ENCODE peak calls at places on chromosome 19, in seven cellular contexts. One of them, this sample, is unnamed.

GRCh38 chr19:32287086-32287485 is 58.3 kb upstream of the ZNF507 start:
- DNase-seq in WTC11: no peak
- DNase-seq in Right ventricle myocardium superior: no peak
- DNase-seq in H54: no peak
- DNase-seq in NCI-H774: no peak
- DNase-seq in activated CD8-positive, alpha-beta memory T cell treated with anti-CD3 and anti-CD28 coated beads for 4 hours: no peak
- DNase-seq in cardiac fibroblast: peak
- DNase-seq in this sample: no peak

GRCh38 chr19:3324405-3324856 is 42.0 kb upstream of the NFIC start:
- DNase-seq in WTC11: peak
- DNase-seq in Right ventricle myocardium superior: peak
- DNase-seq in H54: no peak
- DNase-seq in NCI-H774: peak
- DNase-seq in activated CD8-positive, alpha-beta memory T cell treated with anti-CD3 and anti-CD28 coated beads for 4 hours: peak
- DNase-seq in cardiac fibroblast: peak
- DNase-seq in this sample: peak

GRCh38 chr19:35436477-35437141 is 11.4 kb upstream of the FFAR2 start:
- DNase-seq in WTC11: no peak
- DNase-seq in Right ventricle myocardium superior: no peak
- DNase-seq in H54: peak
- DNase-seq in NCI-H774: no peak
- DNase-seq in activated CD8-positive, alpha-beta memory T cell treated with anti-CD3 and anti-CD28 coated beads for 4 hours: peak
- DNase-seq in cardiac fibroblast: peak
- DNase-seq in this sample: no peak

GRCh38 chr19:16051254-16052025 is 24.9 kb upstream of the TPM4 start:
- DNase-seq in WTC11: no peak
- DNase-seq in Right ventricle myocardium superior: no peak
- DNase-seq in H54: no peak
- DNase-seq in NCI-H774: no peak
- DNase-seq in activated CD8-positive, alpha-beta memory T cell treated with anti-CD3 and anti-CD28 coated beads for 4 hours: peak
- DNase-seq in cardiac fibroblast: peak
- DNase-seq in this sample: no peak

GRCh38 chr19:1035998-1036621 is 3.8 kb upstream of the ABCA7 start:
- DNase-seq in WTC11: peak
- DNase-seq in Right ventricle myocardium superior: no peak
- DNase-seq in H54: no peak
- DNase-seq in NCI-H774: no peak
- DNase-seq in activated CD8-positive, alpha-beta memory T cell treated with anti-CD3 and anti-CD28 coated beads for 4 hours: no peak
- DNase-seq in cardiac fibroblast: no peak
- DNase-seq in this sample: no peak

GRCh38 chr19:4717191-4717965 is 6.3 kb downstream of the DPP9 start:
- DNase-seq in WTC11: no peak
- DNase-seq in Right ventricle myocardium superior: no peak
- DNase-seq in H54: no peak
- DNase-seq in NCI-H774: no peak
- DNase-seq in activated CD8-positive, alpha-beta memory T cell treated with anti-CD3 and anti-CD28 coated beads for 4 hours: no peak
- DNase-seq in cardiac fibroblast: peak
- DNase-seq in this sample: no peak

GRCh38 chr19:45999653-46000121 is 4.4 kb downstream of the CCDC61 start:
- DNase-seq in WTC11: peak
- DNase-seq in Right ventricle myocardium superior: peak
- DNase-seq in H54: no peak
- DNase-seq in NCI-H774: peak
- DNase-seq in activated CD8-positive, alpha-beta memory T cell treated with anti-CD3 and anti-CD28 coated beads for 4 hours: no peak
- DNase-seq in cardiac fibroblast: peak
- DNase-seq in this sample: no peak

GRCh38 chr19:56321254-56321980 is 6.8 kb upstream of the ZSCAN5A start:
- DNase-seq in WTC11: no peak
- DNase-seq in Right ventricle myocardium superior: no peak
- DNase-seq in H54: no peak
- DNase-seq in NCI-H774: no peak
- DNase-seq in activated CD8-positive, alpha-beta memory T cell treated with anti-CD3 and anti-CD28 coated beads for 4 hours: no peak
- DNase-seq in cardiac fibroblast: no peak
- DNase-seq in this sample: no peak

GRCh38 chr19:49553451-49554271 is 25.9 kb downstream of the RCN3 start:
- DNase-seq in WTC11: no peak
- DNase-seq in Right ventricle myocardium superior: no peak
- DNase-seq in H54: peak
- DNase-seq in NCI-H774: no peak
- DNase-seq in activated CD8-positive, alpha-beta memory T cell treated with anti-CD3 and anti-CD28 coated beads for 4 hours: no peak
- DNase-seq in cardiac fibroblast: peak
- DNase-seq in this sample: no peak

GRCh38 chr19:4014541-4015491 is 7.3 kb downstream of the PIAS4 start:
- DNase-seq in WTC11: peak
- DNase-seq in Right ventricle myocardium superior: peak
- DNase-seq in H54: no peak
- DNase-seq in NCI-H774: no peak
- DNase-seq in activated CD8-positive, alpha-beta memory T cell treated with anti-CD3 and anti-CD28 coated beads for 4 hours: no peak
- DNase-seq in cardiac fibroblast: no peak
- DNase-seq in this sample: no peak

GRCh38 chr19:46000497-46001246 is 5.4 kb downstream of the CCDC61 start:
- DNase-seq in WTC11: peak
- DNase-seq in Right ventricle myocardium superior: no peak
- DNase-seq in H54: no peak
- DNase-seq in NCI-H774: peak
- DNase-seq in activated CD8-positive, alpha-beta memory T cell treated with anti-CD3 and anti-CD28 coated beads for 4 hours: peak
- DNase-seq in cardiac fibroblast: no peak
- DNase-seq in this sample: no peak

GRCh38 chr19:58558066-58558622 is at the start of gene UBE2M:
- DNase-seq in WTC11: peak
- DNase-seq in Right ventricle myocardium superior: peak
- DNase-seq in H54: no peak
- DNase-seq in NCI-H774: no peak
- DNase-seq in activated CD8-positive, alpha-beta memory T cell treated with anti-CD3 and anti-CD28 coated beads for 4 hours: no peak
- DNase-seq in cardiac fibroblast: peak
- DNase-seq in this sample: no peak

GRCh38 chr19:4991996-4992698 is 23.2 kb downstream of the KDM4B start:
- DNase-seq in WTC11: no peak
- DNase-seq in Right ventricle myocardium superior: no peak
- DNase-seq in H54: no peak
- DNase-seq in NCI-H774: no peak
- DNase-seq in activated CD8-positive, alpha-beta memory T cell treated with anti-CD3 and anti-CD28 coated beads for 4 hours: no peak
- DNase-seq in cardiac fibroblast: no peak
- DNase-seq in this sample: no peak

GRCh38 chr19:49801966-49802661 is 11.0 kb downstream of the FUZ start:
- DNase-seq in WTC11: peak
- DNase-seq in Right ventricle myocardium superior: peak
- DNase-seq in H54: no peak
- DNase-seq in NCI-H774: peak
- DNase-seq in activated CD8-positive, alpha-beta memory T cell treated with anti-CD3 and anti-CD28 coated beads for 4 hours: no peak
- DNase-seq in cardiac fibroblast: peak
- DNase-seq in this sample: peak

GRCh38 chr19:8935460-8935859 is 74.7 kb downstream of the MUC16 start:
- DNase-seq in WTC11: no peak
- DNase-seq in Right ventricle myocardium superior: no peak
- DNase-seq in H54: peak
- DNase-seq in NCI-H774: no peak
- DNase-seq in activated CD8-positive, alpha-beta memory T cell treated with anti-CD3 and anti-CD28 coated beads for 4 hours: no peak
- DNase-seq in cardiac fibroblast: peak
- DNase-seq in this sample: no peak

GRCh38 chr19:8233370-8233769 is 24.2 kb downstream of the CERS4 start:
- DNase-seq in WTC11: no peak
- DNase-seq in Right ventricle myocardium superior: no peak
- DNase-seq in H54: no peak
- DNase-seq in NCI-H774: no peak
- DNase-seq in activated CD8-positive, alpha-beta memory T cell treated with anti-CD3 and anti-CD28 coated beads for 4 hours: no peak
- DNase-seq in cardiac fibroblast: no peak
- DNase-seq in this sample: no peak

GRCh38 chr19:33963514-33963913 is 166.8 kb downstream of the KCTD15 start:
- DNase-seq in WTC11: no peak
- DNase-seq in Right ventricle myocardium superior: no peak
- DNase-seq in H54: no peak
- DNase-seq in NCI-H774: no peak
- DNase-seq in activated CD8-positive, alpha-beta memory T cell treated with anti-CD3 and anti-CD28 coated beads for 4 hours: no peak
- DNase-seq in cardiac fibroblast: no peak
- DNase-seq in this sample: no peak

GRCh38 chr19:3784607-3785463 is 1.3 kb downstream of the MATK start:
- DNase-seq in WTC11: no peak
- DNase-seq in Right ventricle myocardium superior: no peak
- DNase-seq in H54: peak
- DNase-seq in NCI-H774: no peak
- DNase-seq in activated CD8-positive, alpha-beta memory T cell treated with anti-CD3 and anti-CD28 coated beads for 4 hours: no peak
- DNase-seq in cardiac fibroblast: no peak
- DNase-seq in this sample: no peak

GRCh38 chr19:13762635-13763235 is 1.6 kb upstream of the MRI1 start:
- DNase-seq in WTC11: no peak
- DNase-seq in Right ventricle myocardium superior: no peak
- DNase-seq in H54: no peak
- DNase-seq in NCI-H774: no peak
- DNase-seq in activated CD8-positive, alpha-beta memory T cell treated with anti-CD3 and anti-CD28 coated beads for 4 hours: no peak
- DNase-seq in cardiac fibroblast: no peak
- DNase-seq in this sample: no peak

GRCh38 chr19:29467824-29468401 is 57.9 kb upstream of the VSTM2B start:
- DNase-seq in WTC11: peak
- DNase-seq in Right ventricle myocardium superior: no peak
- DNase-seq in H54: no peak
- DNase-seq in NCI-H774: no peak
- DNase-seq in activated CD8-positive, alpha-beta memory T cell treated with anti-CD3 and anti-CD28 coated beads for 4 hours: no peak
- DNase-seq in cardiac fibroblast: peak
- DNase-seq in this sample: no peak

GRCh38 chr19:38849147-38849745 is 540 bp downstream of the HNRNPL start:
- DNase-seq in WTC11: peak
- DNase-seq in Right ventricle myocardium superior: peak
- DNase-seq in H54: peak
- DNase-seq in NCI-H774: peak
- DNase-seq in activated CD8-positive, alpha-beta memory T cell treated with anti-CD3 and anti-CD28 coated beads for 4 hours: peak
- DNase-seq in cardiac fibroblast: peak
- DNase-seq in this sample: peak

GRCh38 chr19:21569497-21569870 is 64.1 kb downstream of the ZNF429 start:
- DNase-seq in WTC11: no peak
- DNase-seq in Right ventricle myocardium superior: peak
- DNase-seq in H54: no peak
- DNase-seq in NCI-H774: peak
- DNase-seq in activated CD8-positive, alpha-beta memory T cell treated with anti-CD3 and anti-CD28 coated beads for 4 hours: peak
- DNase-seq in cardiac fibroblast: peak
- DNase-seq in this sample: no peak

GRCh38 chr19:18416778-18417249 is 2.4 kb upstream of the SSBP4 start:
- DNase-seq in WTC11: peak
- DNase-seq in Right ventricle myocardium superior: peak
- DNase-seq in H54: no peak
- DNase-seq in NCI-H774: peak
- DNase-seq in activated CD8-positive, alpha-beta memory T cell treated with anti-CD3 and anti-CD28 coated beads for 4 hours: peak
- DNase-seq in cardiac fibroblast: peak
- DNase-seq in this sample: peak

GRCh38 chr19:17197666-17198065 is 17.5 kb upstream of the USE1 start:
- DNase-seq in WTC11: no peak
- DNase-seq in Right ventricle myocardium superior: no peak
- DNase-seq in H54: no peak
- DNase-seq in NCI-H774: no peak
- DNase-seq in activated CD8-positive, alpha-beta memory T cell treated with anti-CD3 and anti-CD28 coated beads for 4 hours: no peak
- DNase-seq in cardiac fibroblast: no peak
- DNase-seq in this sample: no peak

GRCh38 chr19:12247644-12248222 is 47.0 kb downstream of the ZNF44 start:
- DNase-seq in WTC11: no peak
- DNase-seq in Right ventricle myocardium superior: no peak
- DNase-seq in H54: no peak
- DNase-seq in NCI-H774: no peak
- DNase-seq in activated CD8-positive, alpha-beta memory T cell treated with anti-CD3 and anti-CD28 coated beads for 4 hours: no peak
- DNase-seq in cardiac fibroblast: no peak
- DNase-seq in this sample: no peak

GRCh38 chr19:49555600-49556411 is 24.6 kb downstream of the NOSIP start:
- DNase-seq in WTC11: peak
- DNase-seq in Right ventricle myocardium superior: peak
- DNase-seq in H54: peak
- DNase-seq in NCI-H774: no peak
- DNase-seq in activated CD8-positive, alpha-beta memory T cell treated with anti-CD3 and anti-CD28 coated beads for 4 hours: peak
- DNase-seq in cardiac fibroblast: peak
- DNase-seq in this sample: peak

GRCh38 chr19:46209051-46209450 is 20.5 kb upstream of the IGFL1 start:
- DNase-seq in WTC11: no peak
- DNase-seq in Right ventricle myocardium superior: no peak
- DNase-seq in H54: no peak
- DNase-seq in NCI-H774: no peak
- DNase-seq in activated CD8-positive, alpha-beta memory T cell treated with anti-CD3 and anti-CD28 coated beads for 4 hours: no peak
- DNase-seq in cardiac fibroblast: no peak
- DNase-seq in this sample: no peak

GRCh38 chr19:18140473-18140872 is 12.5 kb upstream of the PIK3R2 start:
- DNase-seq in WTC11: no peak
- DNase-seq in Right ventricle myocardium superior: no peak
- DNase-seq in H54: no peak
- DNase-seq in NCI-H774: no peak
- DNase-seq in activated CD8-positive, alpha-beta memory T cell treated with anti-CD3 and anti-CD28 coated beads for 4 hours: no peak
- DNase-seq in cardiac fibroblast: no peak
- DNase-seq in this sample: no peak

GRCh38 chr19:824885-825284 is 2.8 kb upstream of the AZU1 start:
- DNase-seq in WTC11: no peak
- DNase-seq in Right ventricle myocardium superior: no peak
- DNase-seq in H54: no peak
- DNase-seq in NCI-H774: no peak
- DNase-seq in activated CD8-positive, alpha-beta memory T cell treated with anti-CD3 and anti-CD28 coated beads for 4 hours: no peak
- DNase-seq in cardiac fibroblast: no peak
- DNase-seq in this sample: no peak

GRCh38 chr19:18330865-18331264 is 8.0 kb upstream of the LSM4 start:
- DNase-seq in WTC11: no peak
- DNase-seq in Right ventricle myocardium superior: no peak
- DNase-seq in H54: no peak
- DNase-seq in NCI-H774: no peak
- DNase-seq in activated CD8-positive, alpha-beta memory T cell treated with anti-CD3 and anti-CD28 coated beads for 4 hours: no peak
- DNase-seq in cardiac fibroblast: no peak
- DNase-seq in this sample: no peak

This sample was measured in gastrocnemius medialis.